ENCODE peak calls at places on chromosomes 1 and 21, in seven cellular contexts. C is myocyte, Q is IMR-90, K is HepG2, G is mesothelial cell of epicardium, Z is iris pigment epithelial cell, L is GM12892. A is an unnamed sample.

GRCh38 chr1:110393286-110393685 is 2.5 kb upstream of the SLC16A4 start:
- DNase-seq in C (no peak), Q (no peak), K (no peak), G (no peak), Z (no peak), L (no peak), A (no peak)

GRCh38 chr21:42097860-42098259 is 26.7 kb downstream of the UMODL1 start:
- DNase-seq in C (peak), Q (peak), K (peak), G (no peak), Z (peak), L (no peak), A (no peak)

GRCh38 chr1:207959141-207959825 is 48.4 kb upstream of the CD34 start:
- DNase-seq in C (peak), Q (peak), K (no peak), G (peak), Z (peak), L (peak), A (no peak)

GRCh38 chr1:178566187-178566586 is 53.3 kb downstream of the TEX35 start:
- DNase-seq in C (peak), Q (peak), K (no peak), G (no peak), Z (peak), L (no peak), A (no peak)

GRCh38 chr21:45167796-45168222 is 93.4 kb downstream of the ADARB1 start:
- DNase-seq in C (peak), Q (peak), K (no peak), G (no peak), Z (peak), L (no peak), A (no peak)

GRCh38 chr1:155191904-155192303 is 15.8 kb downstream of the THBS3 start:
- DNase-seq in C (no peak), Q (no peak), K (no peak), G (no peak), Z (no peak), L (peak), A (no peak)

GRCh38 chr1:53634571-53634979 is 104.4 kb downstream of the GLIS1 start:
- DNase-seq in C (no peak), Q (no peak), K (no peak), G (peak), Z (no peak), L (no peak), A (peak)

GRCh38 chr1:180170569-180170968 is 15.9 kb downstream of the QSOX1 start:
- DNase-seq in C (no peak), Q (no peak), K (peak), G (no peak), Z (no peak), L (no peak), A (no peak)

GRCh38 chr1:183544598-183545297 is 45.5 kb downstream of the NCF2 start:
- DNase-seq in C (peak), Q (no peak), K (no peak), G (no peak), Z (no peak), L (no peak), A (no peak)

GRCh38 chr1:9169601-9170137 is 40.8 kb upstream of the GPR157 start:
- DNase-seq in C (no peak), Q (no peak), K (no peak), G (no peak), Z (peak), L (no peak), A (no peak)

GRCh38 chr21:31447477-31447876 is 103.4 kb upstream of the TIAM1 start:
- DNase-seq in C (peak), Q (peak), K (no peak), G (no peak), Z (peak), L (no peak), A (no peak)

GRCh38 chr1:182650678-182651669 is 33.4 kb downstream of the RGS8 start:
- DNase-seq in C (no peak), Q (no peak), K (no peak), G (no peak), Z (no peak), L (no peak), A (no peak)

GRCh38 chr1:110233861-110234260 is 23.7 kb downstream of the KCNC4 start:
- DNase-seq in C (no peak), Q (no peak), K (no peak), G (no peak), Z (no peak), L (no peak), A (no peak)

GRCh38 chr21:16594191-16594590 is 864.4 kb downstream of the USP25 start:
- DNase-seq in C (no peak), Q (peak), K (no peak), G (no peak), Z (no peak), L (no peak), A (no peak)

GRCh38 chr1:216758182-216758581 is 35.0 kb upstream of the ESRRG start:
- DNase-seq in C (no peak), Q (no peak), K (no peak), G (no peak), Z (no peak), L (no peak), A (no peak)

GRCh38 chr1:3013371-3014038 is 7.8 kb upstream of the ACTRT2 start:
- DNase-seq in C (no peak), Q (no peak), K (no peak), G (no peak), Z (no peak), L (no peak), A (no peak)

GRCh38 chr1:69671363-69672010 is 103.8 kb downstream of the LRRC7 start:
- DNase-seq in C (peak), Q (no peak), K (no peak), G (no peak), Z (peak), L (no peak), A (no peak)

GRCh38 chr1:203252678-203253077 is 23.2 kb upstream of the CHIT1 start:
- DNase-seq in C (peak), Q (no peak), K (no peak), G (no peak), Z (no peak), L (no peak), A (no peak)

GRCh38 chr1:172971241-172971640 is 79.5 kb downstream of the TNFSF18 start:
- DNase-seq in C (no peak), Q (no peak), K (no peak), G (no peak), Z (peak), L (no peak), A (no peak)

A was measured in H1.